ENCODE peak calls at places on chromosome 3, in six cellular contexts. One of them, this sample, is unnamed.

GRCh38 chr3:51500632-51501131 is 867 bp upstream of the DCAF1 start:
- DNase-seq in stomach: no peak
- DNase-seq in HCT116: no peak
- DNase-seq in K562: no peak
- DNase-seq in esophagus muscularis mucosa: no peak
- DNase-seq in prostate gland: peak; percentile 16
- DNase-seq in this sample: no peak

GRCh38 chr3:28606283-28606682 is 257.7 kb upstream of the AZI2 start:
- DNase-seq in stomach: no peak
- DNase-seq in HCT116: no peak
- DNase-seq in K562: no peak
- DNase-seq in esophagus muscularis mucosa: no peak
- DNase-seq in prostate gland: no peak
- DNase-seq in this sample: no peak

GRCh38 chr3:147915057-147915456 is 505.9 kb downstream of the ZIC1 start:
- DNase-seq in stomach: no peak
- DNase-seq in HCT116: no peak
- DNase-seq in K562: no peak
- DNase-seq in esophagus muscularis mucosa: no peak
- DNase-seq in prostate gland: no peak
- DNase-seq in this sample: no peak

GRCh38 chr3:184595726-184596125 is 34.1 kb downstream of the EPHB3 start:
- DNase-seq in stomach: no peak
- DNase-seq in HCT116: no peak
- DNase-seq in K562: no peak
- DNase-seq in esophagus muscularis mucosa: no peak
- DNase-seq in prostate gland: no peak
- DNase-seq in this sample: no peak

GRCh38 chr3:179068779-179069530 is 2.7 kb downstream of the ZMAT3 start:
- DNase-seq in stomach: no peak
- DNase-seq in HCT116: no peak
- DNase-seq in K562: peak; percentile 29
- DNase-seq in esophagus muscularis mucosa: no peak
- DNase-seq in prostate gland: no peak
- DNase-seq in this sample: no peak

GRCh38 chr3:52428151-52429005 is 16.5 kb downstream of the SEMA3G start:
- DNase-seq in stomach: peak; percentile 70
- DNase-seq in HCT116: peak; percentile 51
- DNase-seq in K562: peak; percentile 31
- DNase-seq in esophagus muscularis mucosa: no peak
- DNase-seq in prostate gland: peak; percentile 70
- DNase-seq in this sample: peak; percentile 63

GRCh38 chr3:49839193-49839809 is 17.1 kb downstream of the TRAIP start:
- DNase-seq in stomach: peak; percentile 81
- DNase-seq in HCT116: peak; percentile 44
- DNase-seq in K562: peak; percentile 53
- DNase-seq in esophagus muscularis mucosa: no peak
- DNase-seq in prostate gland: peak; percentile 72
- DNase-seq in this sample: no peak

GRCh38 chr3:30680789-30681188 is 74.4 kb downstream of the TGFBR2 start:
- DNase-seq in stomach: no peak
- DNase-seq in HCT116: no peak
- DNase-seq in K562: no peak
- DNase-seq in esophagus muscularis mucosa: no peak
- DNase-seq in prostate gland: no peak
- DNase-seq in this sample: no peak

GRCh38 chr3:40414270-40414669 is 27.3 kb downstream of the ENTPD3 start:
- DNase-seq in stomach: no peak
- DNase-seq in HCT116: no peak
- DNase-seq in K562: no peak
- DNase-seq in esophagus muscularis mucosa: no peak
- DNase-seq in prostate gland: peak; percentile 13
- DNase-seq in this sample: no peak

GRCh38 chr3:141412087-141412935 is 44.0 kb downstream of the ZBTB38 start:
- DNase-seq in stomach: peak; percentile 60
- DNase-seq in HCT116: no peak
- DNase-seq in K562: no peak
- DNase-seq in esophagus muscularis mucosa: no peak
- DNase-seq in prostate gland: peak; percentile 69
- DNase-seq in this sample: peak; percentile 77

GRCh38 chr3:48432411-48433371 is 2.8 kb upstream of the PLXNB1 start:
- DNase-seq in stomach: no peak
- DNase-seq in HCT116: peak; percentile 24
- DNase-seq in K562: no peak
- DNase-seq in esophagus muscularis mucosa: no peak
- DNase-seq in prostate gland: peak; percentile 76
- DNase-seq in this sample: no peak

GRCh38 chr3:81716870-81717509 is 44.5 kb downstream of the GBE1 start:
- DNase-seq in stomach: peak; percentile 46
- DNase-seq in HCT116: no peak
- DNase-seq in K562: no peak
- DNase-seq in esophagus muscularis mucosa: no peak
- DNase-seq in prostate gland: no peak
- DNase-seq in this sample: no peak

GRCh38 chr3:43620953-43621405 is 832 bp downstream of the ANO10 start:
- DNase-seq in stomach: no peak
- DNase-seq in HCT116: no peak
- DNase-seq in K562: no peak
- DNase-seq in esophagus muscularis mucosa: no peak
- DNase-seq in prostate gland: no peak
- DNase-seq in this sample: no peak

GRCh38 chr3:147521646-147522045 is 112.5 kb downstream of the ZIC1 start:
- DNase-seq in stomach: no peak
- DNase-seq in HCT116: no peak
- DNase-seq in K562: no peak
- DNase-seq in esophagus muscularis mucosa: no peak
- DNase-seq in prostate gland: no peak
- DNase-seq in this sample: no peak

GRCh38 chr3:155647988-155648591 is 96.8 kb downstream of the PLCH1 start:
- DNase-seq in stomach: no peak
- DNase-seq in HCT116: no peak
- DNase-seq in K562: no peak
- DNase-seq in esophagus muscularis mucosa: no peak
- DNase-seq in prostate gland: no peak
- DNase-seq in this sample: no peak

GRCh38 chr3:37907906-37908305 is 46.2 kb downstream of the CTDSPL start:
- DNase-seq in stomach: no peak
- DNase-seq in HCT116: no peak
- DNase-seq in K562: no peak
- DNase-seq in esophagus muscularis mucosa: no peak
- DNase-seq in prostate gland: no peak
- DNase-seq in this sample: no peak

GRCh38 chr3:81744366-81744765 is 17.1 kb downstream of the GBE1 start:
- DNase-seq in stomach: no peak
- DNase-seq in HCT116: peak; percentile 71
- DNase-seq in K562: no peak
- DNase-seq in esophagus muscularis mucosa: no peak
- DNase-seq in prostate gland: no peak
- DNase-seq in this sample: no peak

GRCh38 chr3:149969110-149969944 is 1.4 kb downstream of the PFN2 start:
- DNase-seq in stomach: no peak
- DNase-seq in HCT116: peak; percentile 57
- DNase-seq in K562: peak; percentile 20
- DNase-seq in esophagus muscularis mucosa: no peak
- DNase-seq in prostate gland: peak; percentile 41
- DNase-seq in this sample: no peak

GRCh38 chr3:149968216-149968615 is 2.5 kb downstream of the PFN2 start:
- DNase-seq in stomach: no peak
- DNase-seq in HCT116: no peak
- DNase-seq in K562: no peak
- DNase-seq in esophagus muscularis mucosa: no peak
- DNase-seq in prostate gland: no peak
- DNase-seq in this sample: no peak

GRCh38 chr3:149970716-149971402 is at the start of gene PFN2:
- DNase-seq in stomach: peak; percentile 64
- DNase-seq in HCT116: peak; percentile 37
- DNase-seq in K562: peak; percentile 72
- DNase-seq in esophagus muscularis mucosa: no peak
- DNase-seq in prostate gland: peak; percentile 65
- DNase-seq in this sample: peak; percentile 93

GRCh38 chr3:149971403-149972075 is 844 bp upstream of the PFN2 start:
- DNase-seq in stomach: peak; percentile 55
- DNase-seq in HCT116: peak; percentile 49
- DNase-seq in K562: no peak
- DNase-seq in esophagus muscularis mucosa: no peak
- DNase-seq in prostate gland: peak; percentile 52
- DNase-seq in this sample: peak; percentile 54

DNA sequence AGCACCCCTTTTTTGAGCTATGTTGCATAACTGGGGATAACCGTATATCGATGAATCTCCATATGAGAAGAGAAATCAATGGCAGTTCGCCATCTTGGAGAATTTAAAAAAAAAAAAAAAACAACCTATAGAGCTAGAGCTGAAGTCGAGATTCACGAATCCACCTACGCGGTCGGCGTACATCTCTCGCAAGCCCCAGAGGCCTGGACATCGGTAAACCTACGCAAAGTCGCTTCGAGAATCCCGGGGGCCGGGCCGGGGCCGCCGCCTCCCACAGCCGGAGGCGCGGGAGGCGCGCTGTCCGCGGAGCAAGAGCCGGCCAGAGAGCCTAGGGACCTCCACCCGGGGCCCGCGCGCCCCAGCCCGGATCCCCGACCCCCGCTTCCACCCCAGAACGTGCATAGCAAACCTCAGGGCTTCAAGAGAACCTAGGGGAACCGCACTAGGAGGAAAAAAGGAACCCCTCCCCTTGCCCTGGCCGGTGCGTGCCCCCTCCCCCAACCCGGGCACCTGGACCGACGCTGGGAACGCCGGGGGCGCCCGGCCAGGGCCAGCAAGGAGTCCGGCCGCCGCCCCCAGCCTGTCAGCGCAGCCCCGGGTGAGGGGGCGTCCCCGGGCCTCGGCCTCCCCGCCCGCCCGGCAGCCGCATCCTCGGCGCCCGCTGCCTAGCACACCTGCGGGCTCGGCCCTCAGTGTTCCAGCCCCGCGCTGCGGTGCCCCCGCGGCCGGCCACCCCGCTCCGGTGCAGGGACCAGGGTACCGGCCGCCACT is 565 bp downstream of the PFN2 start:
- DNase-seq in stomach: peak; percentile 88
- DNase-seq in HCT116: peak; percentile 73
- DNase-seq in K562: peak; percentile 9
- DNase-seq in esophagus muscularis mucosa: no peak
- DNase-seq in prostate gland: peak; percentile 85
- DNase-seq in this sample: peak; percentile 95
- TF ChIP-seq POLR2AphosphoS5 in stomach: no peak
- TF ChIP-seq POLR2AphosphoS5 in HCT116: no peak
- TF ChIP-seq POLR2AphosphoS5 in K562: no peak
- TF ChIP-seq POLR2AphosphoS5 in esophagus muscularis mucosa: peak; percentile 13
- TF ChIP-seq POLR2AphosphoS5 in prostate gland: peak; percentile 14
- TF ChIP-seq POLR2AphosphoS5 in this sample: no peak

DNA sequence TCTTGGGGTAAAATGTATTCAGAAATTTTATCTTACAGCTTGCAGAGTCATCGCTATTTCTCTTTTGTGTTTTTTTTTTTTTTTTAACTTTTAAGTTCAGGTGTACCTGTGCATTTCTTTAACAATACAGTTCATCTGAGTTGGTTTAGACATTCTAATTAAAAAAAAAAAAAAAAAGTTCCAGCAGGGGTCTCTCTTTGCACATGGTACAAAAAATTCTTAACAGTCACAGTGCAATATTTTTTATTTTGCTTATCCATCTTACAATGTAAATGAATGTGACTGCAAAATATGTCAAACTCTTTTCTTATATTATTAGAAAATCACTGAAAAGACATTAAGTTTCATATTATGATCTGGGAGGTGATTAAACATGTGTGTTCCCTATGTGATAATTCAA is 47.5 kb upstream of the SLC9A9 start:
- DNase-seq in stomach: no peak
- DNase-seq in HCT116: no peak
- DNase-seq in K562: peak; percentile 14
- DNase-seq in esophagus muscularis mucosa: no peak
- DNase-seq in prostate gland: no peak
- DNase-seq in this sample: no peak
- TF ChIP-seq CTCF in stomach: no peak
- TF ChIP-seq CTCF in HCT116: peak; percentile 28
- TF ChIP-seq CTCF in K562: peak; percentile 48
- TF ChIP-seq CTCF in esophagus muscularis mucosa: peak; percentile 32
- TF ChIP-seq CTCF in prostate gland: no peak
- TF ChIP-seq CTCF in this sample: no peak

GRCh38 chr3:133805702-133806475 is at the start of gene SRPRB:
- DNase-seq in stomach: peak; percentile 96
- DNase-seq in HCT116: peak; percentile 88
- DNase-seq in K562: peak; percentile 90
- DNase-seq in esophagus muscularis mucosa: peak; percentile 97
- DNase-seq in prostate gland: peak; percentile 92
- DNase-seq in this sample: peak; percentile 97
- TF ChIP-seq POLR2A in stomach: no peak
- TF ChIP-seq POLR2A in HCT116: peak; percentile 63
- TF ChIP-seq POLR2A in K562: peak; percentile 92
- TF ChIP-seq POLR2A in esophagus muscularis mucosa: no peak
- TF ChIP-seq POLR2A in prostate gland: peak; percentile 59
- TF ChIP-seq POLR2A in this sample: peak; percentile 74

GRCh38 chr3:129577356-129577755 is 29.1 kb downstream of the PLXND1 start:
- DNase-seq in stomach: no peak
- DNase-seq in HCT116: no peak
- DNase-seq in K562: no peak
- DNase-seq in esophagus muscularis mucosa: no peak
- DNase-seq in prostate gland: no peak
- DNase-seq in this sample: no peak

GRCh38 chr3:129575987-129576364 is 30.5 kb downstream of the PLXND1 start:
- DNase-seq in stomach: no peak
- DNase-seq in HCT116: no peak
- DNase-seq in K562: no peak
- DNase-seq in esophagus muscularis mucosa: no peak
- DNase-seq in prostate gland: no peak
- DNase-seq in this sample: no peak

GRCh38 chr3:129577925-129578742 is 28.3 kb downstream of the PLXND1 start:
- DNase-seq in stomach: no peak
- DNase-seq in HCT116: no peak
- DNase-seq in K562: no peak
- DNase-seq in esophagus muscularis mucosa: no peak
- DNase-seq in prostate gland: no peak
- DNase-seq in this sample: no peak

GRCh38 chr3:129575233-129575986 is 31.1 kb downstream of the PLXND1 start:
- DNase-seq in stomach: no peak
- DNase-seq in HCT116: no peak
- DNase-seq in K562: no peak
- DNase-seq in esophagus muscularis mucosa: no peak
- DNase-seq in prostate gland: no peak
- DNase-seq in this sample: no peak

DNA sequence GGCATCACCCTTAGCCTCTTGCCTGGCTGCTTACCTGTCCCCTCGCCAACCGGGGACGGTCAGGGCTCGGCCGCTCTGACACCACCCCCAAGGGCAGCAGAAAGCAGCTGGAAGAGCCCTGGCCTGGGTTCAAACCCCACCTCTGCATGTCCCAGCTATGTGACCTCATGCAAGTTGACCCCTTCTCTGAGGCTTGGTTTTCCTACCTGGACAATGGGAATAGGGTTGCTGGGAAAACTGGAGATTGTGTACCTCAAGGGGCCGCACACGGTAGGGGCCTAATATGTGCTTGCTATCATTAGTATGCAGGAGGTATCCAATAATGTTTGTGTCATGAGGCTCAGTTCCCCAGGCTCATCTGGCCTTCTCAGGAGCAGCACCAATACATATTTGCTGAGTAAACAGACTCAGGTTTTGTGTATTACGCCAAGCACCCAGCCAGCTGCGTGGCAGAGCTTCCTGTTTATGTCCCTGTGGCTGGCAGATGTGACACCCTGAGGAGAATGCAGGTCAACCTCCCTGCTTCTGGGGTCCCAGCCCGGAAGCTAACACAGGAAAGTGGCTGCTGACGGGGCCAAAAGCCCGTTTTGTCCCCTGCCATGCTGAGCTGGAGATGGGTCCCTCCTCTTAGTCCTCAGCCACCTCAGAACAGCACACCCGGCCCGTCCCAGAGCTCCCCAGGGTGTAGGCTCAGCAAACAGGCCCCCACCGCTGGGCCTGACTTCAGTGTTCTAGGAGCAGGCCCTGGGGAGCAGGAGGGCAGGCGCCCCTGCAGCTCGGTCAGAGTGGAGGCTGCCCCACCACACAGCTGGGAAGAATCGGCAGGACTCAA is 29.7 kb downstream of the PLXND1 start:
- DNase-seq in stomach: peak; percentile 76
- DNase-seq in HCT116: no peak
- DNase-seq in K562: no peak
- DNase-seq in esophagus muscularis mucosa: no peak
- DNase-seq in prostate gland: peak; percentile 67
- DNase-seq in this sample: peak; percentile 81
- TF ChIP-seq POLR2AphosphoS5 in stomach: no peak
- TF ChIP-seq POLR2AphosphoS5 in HCT116: no peak
- TF ChIP-seq POLR2AphosphoS5 in K562: no peak
- TF ChIP-seq POLR2AphosphoS5 in esophagus muscularis mucosa: peak; percentile 14
- TF ChIP-seq POLR2AphosphoS5 in prostate gland: peak; percentile 56
- TF ChIP-seq POLR2AphosphoS5 in this sample: peak; percentile 66

This sample was measured in upper lobe of left lung.